ENCODE peak calls at places on chromosomes 11 and 22, in nine cellular contexts. One of them, this sample, is unnamed.

GRCh38 chr11:59418151-59418550 is 8.1 kb downstream of the OR5A2 start:
- DNase-seq in NCI-H2081 treated with DMSO at 0.1 percent for 48 hours: no peak
- DNase-seq in Karpas-422: no peak
- DNase-seq in posterior vena cava: no peak
- DNase-seq in NCI-H460: no peak
- DNase-seq in CD4-positive, alpha-beta memory T cell: no peak
- DNase-seq in stimulated activated CD4-positive, alpha-beta T cell treated with anti-CD3 and anti-CD28 coated beads, Interleukin-2, amount 100 ng/mL, for 48 hours: no peak
- DNase-seq in kidney epithelial cell: no peak
- DNase-seq in cardiac fibroblast: no peak
- DNase-seq in this sample: no peak

GRCh38 chr11:130710442-130711101 is 205.7 kb downstream of the SNX19 start:
- DNase-seq in cardiac fibroblast: no peak
- DNase-seq in stimulated activated CD4-positive, alpha-beta T cell treated with anti-CD3 and anti-CD28 coated beads, Interleukin-2, amount 100 ng/mL, for 48 hours: no peak
- DNase-seq in kidney epithelial cell: no peak
- DNase-seq in posterior vena cava: no peak
- DNase-seq in NCI-H460: no peak
- DNase-seq in NCI-H2081 treated with DMSO at 0.1 percent for 48 hours: no peak
- DNase-seq in Karpas-422: peak
- DNase-seq in CD4-positive, alpha-beta memory T cell: no peak
- DNase-seq in this sample: no peak

GRCh38 chr11:114163830-114164401 is 104.4 kb downstream of the ZBTB16 start:
- DNase-seq in posterior vena cava: peak
- DNase-seq in stimulated activated CD4-positive, alpha-beta T cell treated with anti-CD3 and anti-CD28 coated beads, Interleukin-2, amount 100 ng/mL, for 48 hours: no peak
- DNase-seq in cardiac fibroblast: peak
- DNase-seq in NCI-H2081 treated with DMSO at 0.1 percent for 48 hours: no peak
- DNase-seq in NCI-H460: no peak
- DNase-seq in CD4-positive, alpha-beta memory T cell: no peak
- DNase-seq in kidney epithelial cell: no peak
- DNase-seq in Karpas-422: no peak
- DNase-seq in this sample: peak

GRCh38 chr22:49014227-49015201 is 813.2 kb downstream of the BRD1 start:
- DNase-seq in Karpas-422: no peak
- DNase-seq in stimulated activated CD4-positive, alpha-beta T cell treated with anti-CD3 and anti-CD28 coated beads, Interleukin-2, amount 100 ng/mL, for 48 hours: no peak
- DNase-seq in posterior vena cava: peak
- DNase-seq in NCI-H460: no peak
- DNase-seq in cardiac fibroblast: no peak
- DNase-seq in CD4-positive, alpha-beta memory T cell: no peak
- DNase-seq in NCI-H2081 treated with DMSO at 0.1 percent for 48 hours: no peak
- DNase-seq in kidney epithelial cell: no peak
- DNase-seq in this sample: no peak

GRCh38 chr22:50340157-50340879 is 2.8 kb upstream of the PPP6R2 start:
- DNase-seq in cardiac fibroblast: no peak
- DNase-seq in stimulated activated CD4-positive, alpha-beta T cell treated with anti-CD3 and anti-CD28 coated beads, Interleukin-2, amount 100 ng/mL, for 48 hours: no peak
- DNase-seq in NCI-H2081 treated with DMSO at 0.1 percent for 48 hours: no peak
- DNase-seq in CD4-positive, alpha-beta memory T cell: no peak
- DNase-seq in posterior vena cava: no peak
- DNase-seq in kidney epithelial cell: no peak
- DNase-seq in NCI-H460: peak
- DNase-seq in Karpas-422: peak
- DNase-seq in this sample: no peak

GRCh38 chr11:26993965-26994446 is at the start of gene FIBIN:
- DNase-seq in CD4-positive, alpha-beta memory T cell: no peak
- DNase-seq in stimulated activated CD4-positive, alpha-beta T cell treated with anti-CD3 and anti-CD28 coated beads, Interleukin-2, amount 100 ng/mL, for 48 hours: no peak
- DNase-seq in NCI-H2081 treated with DMSO at 0.1 percent for 48 hours: no peak
- DNase-seq in NCI-H460: no peak
- DNase-seq in posterior vena cava: peak
- DNase-seq in Karpas-422: no peak
- DNase-seq in cardiac fibroblast: peak
- DNase-seq in kidney epithelial cell: no peak
- DNase-seq in this sample: peak

GRCh38 chr11:19332476-19332875 is 91.7 kb upstream of the E2F8 start:
- DNase-seq in NCI-H2081 treated with DMSO at 0.1 percent for 48 hours: no peak
- DNase-seq in posterior vena cava: no peak
- DNase-seq in kidney epithelial cell: no peak
- DNase-seq in stimulated activated CD4-positive, alpha-beta T cell treated with anti-CD3 and anti-CD28 coated beads, Interleukin-2, amount 100 ng/mL, for 48 hours: no peak
- DNase-seq in cardiac fibroblast: no peak
- DNase-seq in CD4-positive, alpha-beta memory T cell: no peak
- DNase-seq in Karpas-422: no peak
- DNase-seq in NCI-H460: no peak
- DNase-seq in this sample: no peak

GRCh38 chr22:21759133-21759532 is 23.5 kb upstream of the YPEL1 start:
- DNase-seq in NCI-H460: no peak
- DNase-seq in cardiac fibroblast: no peak
- DNase-seq in kidney epithelial cell: no peak
- DNase-seq in Karpas-422: no peak
- DNase-seq in CD4-positive, alpha-beta memory T cell: no peak
- DNase-seq in NCI-H2081 treated with DMSO at 0.1 percent for 48 hours: no peak
- DNase-seq in stimulated activated CD4-positive, alpha-beta T cell treated with anti-CD3 and anti-CD28 coated beads, Interleukin-2, amount 100 ng/mL, for 48 hours: no peak
- DNase-seq in posterior vena cava: no peak
- DNase-seq in this sample: no peak

GRCh38 chr11:76783901-76784813 is 1.0 kb downstream of the TSKU start:
- DNase-seq in NCI-H460: no peak
- DNase-seq in stimulated activated CD4-positive, alpha-beta T cell treated with anti-CD3 and anti-CD28 coated beads, Interleukin-2, amount 100 ng/mL, for 48 hours: no peak
- DNase-seq in posterior vena cava: peak
- DNase-seq in kidney epithelial cell: no peak
- DNase-seq in Karpas-422: no peak
- DNase-seq in CD4-positive, alpha-beta memory T cell: no peak
- DNase-seq in NCI-H2081 treated with DMSO at 0.1 percent for 48 hours: no peak
- DNase-seq in cardiac fibroblast: peak
- DNase-seq in this sample: no peak

GRCh38 chr11:79822771-79823170 is 381.9 kb upstream of the TENM4 start:
- DNase-seq in CD4-positive, alpha-beta memory T cell: no peak
- DNase-seq in posterior vena cava: no peak
- DNase-seq in Karpas-422: no peak
- DNase-seq in cardiac fibroblast: no peak
- DNase-seq in stimulated activated CD4-positive, alpha-beta T cell treated with anti-CD3 and anti-CD28 coated beads, Interleukin-2, amount 100 ng/mL, for 48 hours: no peak
- DNase-seq in kidney epithelial cell: no peak
- DNase-seq in NCI-H2081 treated with DMSO at 0.1 percent for 48 hours: no peak
- DNase-seq in NCI-H460: no peak
- DNase-seq in this sample: no peak

GRCh38 chr11:7577883-7578242 is 64.1 kb downstream of the PPFIBP2 start:
- DNase-seq in posterior vena cava: no peak
- DNase-seq in NCI-H460: no peak
- DNase-seq in stimulated activated CD4-positive, alpha-beta T cell treated with anti-CD3 and anti-CD28 coated beads, Interleukin-2, amount 100 ng/mL, for 48 hours: no peak
- DNase-seq in NCI-H2081 treated with DMSO at 0.1 percent for 48 hours: no peak
- DNase-seq in kidney epithelial cell: no peak
- DNase-seq in Karpas-422: no peak
- DNase-seq in cardiac fibroblast: peak
- DNase-seq in CD4-positive, alpha-beta memory T cell: peak
- DNase-seq in this sample: no peak

GRCh38 chr22:47195676-47196492 is 433.4 kb downstream of the TBC1D22A start:
- DNase-seq in NCI-H2081 treated with DMSO at 0.1 percent for 48 hours: no peak
- DNase-seq in cardiac fibroblast: no peak
- DNase-seq in posterior vena cava: peak
- DNase-seq in kidney epithelial cell: no peak
- DNase-seq in Karpas-422: no peak
- DNase-seq in CD4-positive, alpha-beta memory T cell: no peak
- DNase-seq in NCI-H460: no peak
- DNase-seq in stimulated activated CD4-positive, alpha-beta T cell treated with anti-CD3 and anti-CD28 coated beads, Interleukin-2, amount 100 ng/mL, for 48 hours: no peak
- DNase-seq in this sample: no peak

GRCh38 chr11:43833657-43834073 is 47.0 kb upstream of the ALKBH3 start:
- DNase-seq in NCI-H460: no peak
- DNase-seq in CD4-positive, alpha-beta memory T cell: no peak
- DNase-seq in posterior vena cava: no peak
- DNase-seq in kidney epithelial cell: no peak
- DNase-seq in Karpas-422: no peak
- DNase-seq in NCI-H2081 treated with DMSO at 0.1 percent for 48 hours: peak
- DNase-seq in cardiac fibroblast: peak
- DNase-seq in stimulated activated CD4-positive, alpha-beta T cell treated with anti-CD3 and anti-CD28 coated beads, Interleukin-2, amount 100 ng/mL, for 48 hours: no peak
- DNase-seq in this sample: no peak

GRCh38 chr11:114340311-114341131 is 44.3 kb downstream of the NNMT start:
- DNase-seq in NCI-H2081 treated with DMSO at 0.1 percent for 48 hours: peak
- DNase-seq in stimulated activated CD4-positive, alpha-beta T cell treated with anti-CD3 and anti-CD28 coated beads, Interleukin-2, amount 100 ng/mL, for 48 hours: no peak
- DNase-seq in Karpas-422: peak
- DNase-seq in CD4-positive, alpha-beta memory T cell: peak
- DNase-seq in NCI-H460: peak
- DNase-seq in posterior vena cava: peak
- DNase-seq in cardiac fibroblast: peak
- DNase-seq in kidney epithelial cell: peak
- DNase-seq in this sample: peak

GRCh38 chr22:41397143-41397811 is 15.5 kb downstream of the TEF start:
- DNase-seq in cardiac fibroblast: no peak
- DNase-seq in posterior vena cava: no peak
- DNase-seq in kidney epithelial cell: no peak
- DNase-seq in CD4-positive, alpha-beta memory T cell: no peak
- DNase-seq in Karpas-422: no peak
- DNase-seq in NCI-H460: no peak
- DNase-seq in stimulated activated CD4-positive, alpha-beta T cell treated with anti-CD3 and anti-CD28 coated beads, Interleukin-2, amount 100 ng/mL, for 48 hours: no peak
- DNase-seq in NCI-H2081 treated with DMSO at 0.1 percent for 48 hours: no peak
- DNase-seq in this sample: no peak

GRCh38 chr22:25165785-25166184 is 33.9 kb upstream of the CRYBB3 start:
- DNase-seq in CD4-positive, alpha-beta memory T cell: no peak
- DNase-seq in NCI-H2081 treated with DMSO at 0.1 percent for 48 hours: no peak
- DNase-seq in cardiac fibroblast: no peak
- DNase-seq in kidney epithelial cell: no peak
- DNase-seq in NCI-H460: no peak
- DNase-seq in stimulated activated CD4-positive, alpha-beta T cell treated with anti-CD3 and anti-CD28 coated beads, Interleukin-2, amount 100 ng/mL, for 48 hours: no peak
- DNase-seq in Karpas-422: no peak
- DNase-seq in posterior vena cava: no peak
- DNase-seq in this sample: no peak

GRCh38 chr22:41343717-41344116 is 38.0 kb upstream of the TEF start:
- DNase-seq in Karpas-422: no peak
- DNase-seq in NCI-H2081 treated with DMSO at 0.1 percent for 48 hours: no peak
- DNase-seq in cardiac fibroblast: no peak
- DNase-seq in NCI-H460: no peak
- DNase-seq in kidney epithelial cell: no peak
- DNase-seq in stimulated activated CD4-positive, alpha-beta T cell treated with anti-CD3 and anti-CD28 coated beads, Interleukin-2, amount 100 ng/mL, for 48 hours: no peak
- DNase-seq in posterior vena cava: no peak
- DNase-seq in CD4-positive, alpha-beta memory T cell: no peak
- DNase-seq in this sample: no peak

This sample was measured in anterior cingulate cortex.